ENCODE peak calls at places on chromosome 21, in five cellular contexts. One of them, this sample, is unnamed.

GRCh38 chr21:32771134-32771523 is 426 bp downstream of the PAXBP1 start:
- DNase-seq in upper lobe of right lung: peak
- DNase-seq in tibial artery: peak
- DNase-seq in gastrocnemius medialis: peak
- DNase-seq in Peyer's patch: no peak
- DNase-seq in this sample: peak

GRCh38 chr21:16605588-16605987 is 875.8 kb downstream of the USP25 start:
- DNase-seq in tibial artery: no peak
- DNase-seq in gastrocnemius medialis: no peak
- DNase-seq in Peyer's patch: no peak
- DNase-seq in upper lobe of right lung: no peak
- DNase-seq in this sample: no peak

GRCh38 chr21:31198575-31198974 is 145.5 kb downstream of the TIAM1 start:
- DNase-seq in gastrocnemius medialis: no peak
- DNase-seq in tibial artery: no peak
- DNase-seq in Peyer's patch: no peak
- DNase-seq in upper lobe of right lung: no peak
- DNase-seq in this sample: peak

GRCh38 chr21:17527240-17527639 is 14.4 kb downstream of the CXADR start:
- DNase-seq in tibial artery: no peak
- DNase-seq in Peyer's patch: no peak
- DNase-seq in gastrocnemius medialis: no peak
- DNase-seq in upper lobe of right lung: no peak
- DNase-seq in this sample: peak

GRCh38 chr21:16517380-16517779 is 787.6 kb downstream of the USP25 start:
- DNase-seq in upper lobe of right lung: no peak
- DNase-seq in tibial artery: no peak
- DNase-seq in Peyer's patch: no peak
- DNase-seq in gastrocnemius medialis: no peak
- DNase-seq in this sample: no peak

GRCh38 chr21:44456915-44457736 is 1.8 kb downstream of the LRRC3 start:
- DNase-seq in tibial artery: peak
- DNase-seq in upper lobe of right lung: peak
- DNase-seq in gastrocnemius medialis: no peak
- DNase-seq in Peyer's patch: peak
- DNase-seq in this sample: no peak

GRCh38 chr21:45302082-45303061 is 14.7 kb upstream of the POFUT2 start:
- DNase-seq in tibial artery: peak
- DNase-seq in upper lobe of right lung: peak
- DNase-seq in gastrocnemius medialis: no peak
- DNase-seq in Peyer's patch: peak
- DNase-seq in this sample: no peak

GRCh38 chr21:43916691-43917514 is 51.9 kb downstream of the AGPAT3 start:
- DNase-seq in upper lobe of right lung: peak
- DNase-seq in tibial artery: peak
- DNase-seq in Peyer's patch: peak
- DNase-seq in gastrocnemius medialis: no peak
- DNase-seq in this sample: no peak

GRCh38 chr21:45325206-45326168 is 37.8 kb upstream of the POFUT2 start:
- DNase-seq in tibial artery: peak
- DNase-seq in gastrocnemius medialis: no peak
- DNase-seq in Peyer's patch: peak
- DNase-seq in upper lobe of right lung: peak
- DNase-seq in this sample: no peak

GRCh38 chr21:44866780-44867179 is 6.7 kb downstream of the PTTG1IP start:
- DNase-seq in gastrocnemius medialis: no peak
- DNase-seq in upper lobe of right lung: peak
- DNase-seq in Peyer's patch: peak
- DNase-seq in tibial artery: no peak
- DNase-seq in this sample: no peak

GRCh38 chr21:37208741-37209225 is 58.4 kb downstream of the VPS26C start:
- DNase-seq in gastrocnemius medialis: peak
- DNase-seq in tibial artery: no peak
- DNase-seq in upper lobe of right lung: no peak
- DNase-seq in Peyer's patch: no peak
- DNase-seq in this sample: no peak

GRCh38 chr21:37207441-37208009 is 59.6 kb downstream of the VPS26C start:
- DNase-seq in gastrocnemius medialis: peak
- DNase-seq in Peyer's patch: no peak
- DNase-seq in upper lobe of right lung: no peak
- DNase-seq in tibial artery: no peak
- DNase-seq in this sample: peak

GRCh38 chr21:37208056-37208705 is 59.0 kb downstream of the VPS26C start:
- DNase-seq in gastrocnemius medialis: peak
- DNase-seq in Peyer's patch: no peak
- DNase-seq in upper lobe of right lung: peak
- DNase-seq in tibial artery: peak
- DNase-seq in this sample: peak

GRCh38 chr21:37204580-37204979 is 62.6 kb downstream of the VPS26C start:
- DNase-seq in tibial artery: no peak
- DNase-seq in gastrocnemius medialis: no peak
- DNase-seq in upper lobe of right lung: no peak
- DNase-seq in Peyer's patch: no peak
- DNase-seq in this sample: no peak

DNA sequence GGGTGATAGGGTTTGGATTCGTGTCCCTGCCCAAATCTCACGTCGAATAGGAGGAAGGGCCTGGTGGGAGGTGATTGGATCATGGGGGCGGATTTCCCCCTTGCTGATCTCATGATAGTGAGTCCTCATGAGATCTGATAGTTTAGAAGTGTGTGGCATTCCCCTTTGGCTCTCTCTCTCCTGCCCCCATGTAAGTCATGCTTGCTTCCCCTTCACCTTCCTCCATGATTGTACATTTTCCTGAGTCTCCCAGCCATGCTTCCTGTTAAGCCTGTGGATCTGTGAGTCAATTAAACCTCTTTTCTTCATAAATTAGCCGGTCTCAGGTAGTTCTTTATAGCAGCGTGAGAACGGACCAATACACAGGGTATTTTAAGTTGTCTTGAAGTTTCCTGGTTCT is 60.6 kb downstream of the VPS26C start:
- DNase-seq in gastrocnemius medialis: no peak
- DNase-seq in Peyer's patch: no peak
- DNase-seq in tibial artery: no peak
- DNase-seq in upper lobe of right lung: no peak
- DNase-seq in this sample: no peak
- H3K27ac ChIP-seq in gastrocnemius medialis: peak
- H3K27ac ChIP-seq in Peyer's patch: no peak
- H3K27ac ChIP-seq in tibial artery: peak
- H3K27ac ChIP-seq in upper lobe of right lung: no peak
- H3K27ac ChIP-seq in this sample: no peak

GRCh38 chr21:34888569-34889286 is 160.4 kb downstream of the RUNX1 start:
- DNase-seq in tibial artery: peak
- DNase-seq in gastrocnemius medialis: peak
- DNase-seq in Peyer's patch: peak
- DNase-seq in upper lobe of right lung: peak
- DNase-seq in this sample: peak
- H3K27ac ChIP-seq in tibial artery: peak
- H3K27ac ChIP-seq in gastrocnemius medialis: peak
- H3K27ac ChIP-seq in Peyer's patch: peak
- H3K27ac ChIP-seq in upper lobe of right lung: peak
- H3K27ac ChIP-seq in this sample: peak

DNA sequence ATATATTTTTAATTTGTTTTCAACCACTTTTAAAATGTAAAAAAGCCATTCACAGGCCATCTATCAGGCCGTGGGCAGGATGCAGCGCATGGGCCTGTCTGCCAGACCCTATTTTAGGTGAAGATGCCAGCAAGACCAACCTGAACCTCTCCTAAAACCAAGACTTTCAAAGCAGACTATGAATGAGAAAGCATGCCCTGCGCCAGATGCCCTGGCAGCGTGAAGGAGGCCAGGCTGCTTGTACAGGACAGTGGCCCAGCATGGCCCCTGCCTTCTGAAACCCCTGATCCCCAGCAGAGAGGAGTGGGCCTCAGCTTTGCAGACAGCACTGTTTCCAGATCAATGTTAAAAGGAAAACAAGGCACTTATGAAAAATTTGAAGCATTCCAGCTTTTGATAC is 31.6 kb downstream of the WDR4 start:
- DNase-seq in gastrocnemius medialis: no peak
- DNase-seq in upper lobe of right lung: peak
- DNase-seq in tibial artery: peak
- DNase-seq in Peyer's patch: peak
- DNase-seq in this sample: no peak
- H3K27ac ChIP-seq in gastrocnemius medialis: no peak
- H3K27ac ChIP-seq in upper lobe of right lung: no peak
- H3K27ac ChIP-seq in tibial artery: no peak
- H3K27ac ChIP-seq in Peyer's patch: no peak
- H3K27ac ChIP-seq in this sample: no peak

GRCh38 chr21:38839370-38839681 is 33.6 kb downstream of the ETS2 start:
- DNase-seq in upper lobe of right lung: no peak
- DNase-seq in tibial artery: no peak
- DNase-seq in gastrocnemius medialis: no peak
- DNase-seq in Peyer's patch: no peak
- DNase-seq in this sample: no peak
- H3K27ac ChIP-seq in upper lobe of right lung: no peak
- H3K27ac ChIP-seq in tibial artery: no peak
- H3K27ac ChIP-seq in gastrocnemius medialis: no peak
- H3K27ac ChIP-seq in Peyer's patch: no peak
- H3K27ac ChIP-seq in this sample: peak

DNA sequence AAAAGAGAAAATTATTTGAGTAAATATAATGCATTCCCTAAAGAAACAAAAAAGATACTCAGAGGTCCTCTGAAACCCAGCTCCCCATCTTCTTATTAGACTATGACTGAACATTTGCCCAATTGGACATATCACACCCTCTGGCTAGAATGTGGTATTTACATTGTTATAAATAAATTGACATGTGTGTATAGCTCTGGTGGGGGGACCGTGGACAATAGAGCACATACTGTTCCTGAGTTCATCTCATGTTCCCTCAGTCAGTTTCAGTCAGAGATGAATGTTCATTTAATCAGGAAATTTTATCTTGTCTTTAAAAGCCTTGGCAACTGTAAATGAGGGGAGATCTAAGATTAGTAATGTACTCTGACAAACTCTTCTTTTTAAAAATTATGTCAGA is 459.3 kb upstream of the ADAMTS5 start:
- DNase-seq in Peyer's patch: no peak
- DNase-seq in tibial artery: no peak
- DNase-seq in gastrocnemius medialis: no peak
- DNase-seq in upper lobe of right lung: no peak
- DNase-seq in this sample: no peak
- H3K27ac ChIP-seq in Peyer's patch: no peak
- H3K27ac ChIP-seq in tibial artery: no peak
- H3K27ac ChIP-seq in gastrocnemius medialis: peak
- H3K27ac ChIP-seq in upper lobe of right lung: no peak
- H3K27ac ChIP-seq in this sample: no peak

GRCh38 chr21:33840771-33841170 is 74.8 kb downstream of the ATP5PO start:
- DNase-seq in Peyer's patch: no peak
- DNase-seq in gastrocnemius medialis: no peak
- DNase-seq in upper lobe of right lung: no peak
- DNase-seq in tibial artery: no peak
- DNase-seq in this sample: no peak

GRCh38 chr21:33844104-33844889 is 71.3 kb downstream of the ATP5PO start:
- DNase-seq in gastrocnemius medialis: no peak
- DNase-seq in tibial artery: no peak
- DNase-seq in Peyer's patch: no peak
- DNase-seq in upper lobe of right lung: no peak
- DNase-seq in this sample: no peak

GRCh38 chr21:33839167-33839716 is 76.4 kb downstream of the ATP5PO start:
- DNase-seq in Peyer's patch: no peak
- DNase-seq in tibial artery: no peak
- DNase-seq in gastrocnemius medialis: no peak
- DNase-seq in upper lobe of right lung: no peak
- DNase-seq in this sample: peak

GRCh38 chr21:33843216-33843615 is 72.4 kb downstream of the ATP5PO start:
- DNase-seq in Peyer's patch: no peak
- DNase-seq in tibial artery: no peak
- DNase-seq in upper lobe of right lung: no peak
- DNase-seq in gastrocnemius medialis: no peak
- DNase-seq in this sample: no peak

DNA sequence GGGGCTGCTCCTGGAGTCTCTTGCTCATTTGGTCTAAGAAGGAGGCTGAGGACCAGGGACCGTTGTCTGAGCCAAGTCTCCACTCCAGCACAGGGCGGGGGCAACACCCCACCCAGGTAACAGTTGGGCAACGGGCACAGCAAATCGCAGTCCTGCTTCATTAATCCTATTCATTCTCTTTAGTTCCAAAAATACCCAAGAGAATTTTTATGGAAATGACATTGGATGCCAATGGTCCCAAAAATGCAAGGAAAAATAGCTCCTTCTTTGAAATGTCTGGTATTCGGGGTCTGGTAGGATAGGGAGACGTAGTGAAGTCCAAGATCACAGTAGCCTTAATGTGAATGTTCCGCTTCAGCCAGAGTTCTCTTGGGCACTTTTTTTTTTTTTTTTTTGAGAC is 74.0 kb downstream of the ATP5PO start:
- DNase-seq in gastrocnemius medialis: no peak
- DNase-seq in Peyer's patch: no peak
- DNase-seq in upper lobe of right lung: no peak
- DNase-seq in tibial artery: no peak
- DNase-seq in this sample: no peak
- H3K27ac ChIP-seq in gastrocnemius medialis: no peak
- H3K27ac ChIP-seq in Peyer's patch: no peak
- H3K27ac ChIP-seq in upper lobe of right lung: no peak
- H3K27ac ChIP-seq in tibial artery: no peak
- H3K27ac ChIP-seq in this sample: no peak

This sample was measured in small intestine.